ENCODE peak calls at places on chromosomes 3 and 15, in ten cellular contexts. L is SJSA1, C is coronary artery, K is BJ, N is body of pancreas, U is mammary epithelial cell, I is AG10803, D is pancreas, R is psoas muscle, H is MG63. T is an unnamed sample.
A peak's percentile ranks its signal among the peaks of the same experiment; 100 is the strongest.

GRCh38 chr3:24490151-24490550 is 4.5 kb downstream of the THRB start:
- DNase-seq in N (no peak), K (no peak), D (no peak), H (no peak), L (no peak), U (no peak), C (no peak), R (no peak), I (no peak), T (no peak)

GRCh38 chr3:156307704-156308103 is 187.3 kb downstream of the KCNAB1 start:
- DNase-seq in C (peak; percentile 79), H (peak; percentile 43), N (peak; percentile 29), D (peak; percentile 53), U (peak; percentile 68), L (peak; percentile 53), K (no peak), I (peak; percentile 68), R (peak; percentile 64), T (no peak)

GRCh38 chr3:12817341-12817705 is 20.8 kb downstream of the CAND2 start:
- DNase-seq in U (no peak), L (no peak), I (no peak), N (no peak), C (no peak), R (peak; percentile 71), H (no peak), K (no peak), D (no peak), T (no peak)

GRCh38 chr3:22117751-22118346 is 366.8 kb upstream of the ZNF385D start:
- DNase-seq in L (no peak), D (no peak), C (no peak), U (peak; percentile 9), I (peak; percentile 64), K (peak; percentile 8), H (no peak), N (no peak), R (no peak), T (peak; percentile 7)

GRCh38 chr15:43511012-43511885 is 6.2 kb upstream of the MAP1A start:
- DNase-seq in L (no peak), C (no peak), K (no peak), H (no peak), N (no peak), U (no peak), I (no peak), R (no peak), D (no peak), T (no peak)

GRCh38 chr3:157529085-157529484 is 25.9 kb upstream of the VEPH1 start:
- DNase-seq in N (no peak), L (no peak), R (no peak), I (no peak), D (no peak), K (no peak), H (no peak), U (no peak), C (no peak), T (no peak)

GRCh38 chr3:141279074-141279945 is 47.7 kb downstream of the PXYLP1 start:
- DNase-seq in U (peak; percentile 37), R (no peak), D (no peak), K (no peak), C (peak; percentile 58), I (no peak), L (no peak), N (no peak), H (no peak), T (no peak)

GRCh38 chr15:26711445-26711844 is 61.4 kb downstream of the GABRB3 start:
- DNase-seq in R (no peak), C (no peak), L (no peak), K (no peak), U (no peak), H (no peak), I (no peak), D (no peak), N (no peak), T (no peak)

GRCh38 chr3:13972679-13973379 is 93.0 kb upstream of the WNT7A start:
- DNase-seq in U (peak; percentile 26), D (no peak), L (no peak), N (no peak), C (no peak), R (no peak), H (no peak), K (no peak), I (no peak), T (no peak)

GRCh38 chr15:96126859-96127258 is 203.6 kb upstream of the NR2F2 start:
- DNase-seq in L (no peak), K (no peak), D (no peak), R (no peak), I (no peak), H (no peak), N (no peak), U (no peak), C (no peak), T (no peak)

GRCh38 chr15:96087180-96087886 is 243.2 kb upstream of the NR2F2 start:
- DNase-seq in H (no peak), N (no peak), L (no peak), U (no peak), K (no peak), C (no peak), D (no peak), I (no peak), R (no peak), T (no peak)

GRCh38 chr3:4772171-4772804 is 206.9 kb upstream of the BHLHE40 start:
- DNase-seq in I (peak; percentile 84), K (peak; percentile 44), L (no peak), U (no peak), N (peak; percentile 91), R (peak; percentile 92), C (peak; percentile 92), H (peak; percentile 77), D (peak; percentile 90), T (no peak)

GRCh38 chr3:162328649-162329048 is 832.0 kb downstream of the OTOL1 start:
- DNase-seq in K (no peak), D (no peak), I (no peak), L (no peak), R (no peak), C (no peak), N (no peak), H (no peak), U (no peak), T (no peak)

GRCh38 chr3:48057521-48057920 is 41.3 kb upstream of the MAP4 start:
- DNase-seq in L (no peak), H (no peak), U (no peak), K (no peak), D (no peak), I (peak; percentile 71), C (no peak), R (no peak), N (no peak), T (peak; percentile 59)

GRCh38 chr3:144687862-144688261 is 716.2 kb downstream of the DIPK2A start:
- DNase-seq in D (no peak), N (no peak), K (no peak), H (no peak), L (no peak), C (no peak), R (no peak), I (no peak), U (peak; percentile 8), T (no peak)

DNA sequence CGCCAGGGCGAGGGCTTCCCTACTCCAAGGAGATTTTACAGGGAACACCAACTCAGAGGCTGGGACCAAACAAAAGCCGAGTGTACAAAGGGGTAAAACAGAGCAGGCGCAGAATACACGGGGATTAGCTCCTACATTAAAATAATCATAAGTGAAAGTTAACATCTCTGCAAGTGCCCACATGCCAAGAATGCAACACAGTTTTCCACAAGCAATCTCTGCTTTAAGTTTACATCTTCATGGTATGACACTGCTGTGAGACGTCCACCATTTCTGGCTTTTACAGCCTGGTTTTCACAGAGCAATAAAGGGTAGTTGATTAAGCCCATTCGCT is 500 bp upstream of the VGLL3 start:
- DNase-seq in I (no peak), D (no peak), C (no peak), H (no peak), K (no peak), L (no peak), U (no peak), N (no peak), R (no peak), T (no peak)
- H3K4me3 ChIP-seq in I (peak overlapping the region; percentile 93), D (peak overlapping the region; percentile 43), C (peak overlapping the region; percentile 97), H (peak overlapping the region; percentile 72), K (peak overlapping the region; percentile 88), L (peak overlapping the region; percentile 92), U (peak overlapping the region; percentile 76), N (peak overlapping the region; percentile 44), R (peak overlapping the region; percentile 71), T (peak overlapping the region; percentile 70)

GRCh38 chr3:180871901-180872300 is 40.6 kb upstream of the FXR1 start:
- DNase-seq in D (no peak), N (no peak), L (no peak), I (peak; percentile 55), C (no peak), U (no peak), R (no peak), K (no peak), H (peak; percentile 65), T (no peak)
- H3K4me3 ChIP-seq in D (no peak overlapping the region), N (no peak overlapping the region), L (no peak overlapping the region), I (no peak overlapping the region), C (no peak overlapping the region), U (no peak overlapping the region), R (peak overlapping the region; percentile 20), K (no peak overlapping the region), H (no peak overlapping the region), T (no peak overlapping the region)

GRCh38 chr15:85704021-85704420 is 90.7 kb downstream of the KLHL25 start:
- DNase-seq in N (no peak), C (no peak), I (no peak), R (no peak), D (no peak), K (no peak), H (no peak), L (no peak), U (no peak), T (no peak)
- H3K4me3 ChIP-seq in N (no peak overlapping the region), C (peak overlapping the region; percentile 39), I (no peak overlapping the region), R (no peak overlapping the region), D (no peak overlapping the region), K (no peak overlapping the region), H (no peak overlapping the region), L (no peak overlapping the region), U (no peak overlapping the region), T (no peak overlapping the region)

GRCh38 chr3:120907659-120908029 is 361 bp upstream of the STXBP5L start:
- DNase-seq in N (no peak), L (no peak), H (no peak), K (no peak), U (no peak), C (no peak), R (no peak), D (no peak), I (no peak), T (no peak)

GRCh38 chr3:120908030-120908802 is at the start of gene STXBP5L:
- DNase-seq in U (peak; percentile 66), L (peak; percentile 75), H (peak; percentile 71), N (peak; percentile 94), I (peak; percentile 51), C (no peak), D (peak; percentile 93), R (peak; percentile 67), K (no peak), T (peak; percentile 5)

GRCh38 chr3:120909602-120909878 is 1.5 kb downstream of the STXBP5L start:
- DNase-seq in D (no peak), U (no peak), L (no peak), N (no peak), K (no peak), R (no peak), H (no peak), I (no peak), C (no peak), T (no peak)

GRCh38 chr3:120908803-120909601 is 997 bp downstream of the STXBP5L start:
- DNase-seq in H (no peak), K (no peak), L (no peak), U (no peak), C (no peak), N (peak; percentile 17), R (peak; percentile 45), I (no peak), D (no peak), T (no peak)
- H3K4me3 ChIP-seq in H (no peak overlapping the region), K (peak overlapping the region; percentile 37), L (no peak overlapping the region), U (no peak overlapping the region), C (peak overlapping the region; percentile 72), N (no peak overlapping the region), R (peak overlapping the region; percentile 54), I (peak overlapping the region; percentile 31), D (peak overlapping the region; percentile 16), T (no peak overlapping the region)

GRCh38 chr3:136883967-136884720 is 22.1 kb downstream of the NCK1 start:
- DNase-seq in U (no peak), K (no peak), L (no peak), D (no peak), H (no peak), R (no peak), C (no peak), N (no peak), I (no peak), T (no peak)
- H3K4me3 ChIP-seq in U (no peak overlapping the region), K (no peak overlapping the region), L (no peak overlapping the region), D (no peak overlapping the region), H (no peak overlapping the region), R (no peak overlapping the region), C (no peak overlapping the region), N (no peak overlapping the region), I (no peak overlapping the region), T (no peak overlapping the region)